ENCODE peak calls at places on chromosomes 6 and 20, in five cellular contexts. M, O, U, A and G are unnamed samples.

GRCh38 chr20:24027229-24027628 is 38.6 kb upstream of the GGTLC1 start:
- DNase-seq in M (no peak), O (no peak), U (peak; percentile 22), A (no peak), G (no peak)

GRCh38 chr6:170276369-170277057 is 14.4 kb downstream of the DLL1 start:
- DNase-seq in M (no peak), O (no peak), U (no peak), A (peak; percentile 52), G (no peak)

GRCh38 chr20:40370800-40371199 is 318.2 kb downstream of the MAFB start:
- DNase-seq in M (no peak), O (no peak), U (no peak), A (no peak), G (no peak)

GRCh38 chr6:107604549-107604948 is 114.6 kb downstream of the SOBP start:
- DNase-seq in M (no peak), O (no peak), U (no peak), A (no peak), G (no peak)

GRCh38 chr6:33117826-33118277 is 42.1 kb downstream of the HLA-DPB1 start:
- DNase-seq in M (no peak), O (no peak), U (no peak), A (no peak), G (no peak)

GRCh38 chr6:30573113-30573512 is 1.9 kb downstream of the ABCF1 start:
- DNase-seq in M (no peak), O (no peak), U (no peak), A (no peak), G (no peak)

GRCh38 chr6:150233797-150234399 is 91.1 kb downstream of the PPP1R14C start:
- DNase-seq in M (no peak), O (no peak), U (no peak), A (no peak), G (no peak)

GRCh38 chr20:19812696-19813095 is 54.6 kb downstream of the RIN2 start:
- DNase-seq in M (no peak), O (no peak), U (no peak), A (no peak), G (no peak)

GRCh38 chr6:55617272-55617671 is 38.3 kb upstream of the HMGCLL1 start:
- DNase-seq in M (peak; percentile 31), O (no peak), U (peak; percentile 76), A (peak; percentile 65), G (no peak)

GRCh38 chr20:63124782-63125580 is 91.0 kb downstream of the YTHDF1 start:
- DNase-seq in M (no peak), O (no peak), U (no peak), A (no peak), G (no peak)

GRCh38 chr20:7758436-7758835 is 181.8 kb downstream of the HAO1 start:
- DNase-seq in M (no peak), O (no peak), U (no peak), A (no peak), G (no peak)

GRCh38 chr6:17098538-17098937 is 3.3 kb upstream of the STMND1 start:
- DNase-seq in M (no peak), O (no peak), U (peak; percentile 54), A (peak; percentile 17), G (no peak)

GRCh38 chr20:51380401-51381385 is 161.8 kb downstream of the NFATC2 start:
- DNase-seq in M (no peak), O (no peak), U (no peak), A (no peak), G (no peak)

GRCh38 chr6:158752613-158753012 is 66.6 kb downstream of the EZR start:
- DNase-seq in M (peak; percentile 92), O (peak; percentile 64), U (no peak), A (peak; percentile 43), G (peak; percentile 55)

GRCh38 chr6:14372738-14373484 is 255.3 kb downstream of the CD83 start:
- DNase-seq in M (peak; percentile 62), O (no peak), U (no peak), A (no peak), G (no peak)

GRCh38 chr6:16302721-16303552 is 64.5 kb downstream of the GMPR start:
- DNase-seq in M (no peak), O (peak; percentile 18), U (no peak), A (no peak), G (no peak)

GRCh38 chr6:155333414-155333813 is 19.1 kb upstream of the TFB1M start:
- DNase-seq in M (no peak), O (no peak), U (no peak), A (no peak), G (no peak)

GRCh38 chr6:159106627-159107241 is 61.9 kb upstream of the TAGAP start:
- DNase-seq in M (peak; percentile 97), O (peak; percentile 97), U (peak; percentile 30), A (peak; percentile 48), G (peak; percentile 83)

GRCh38 chr20:51481311-51481997 is 61.1 kb downstream of the NFATC2 start:
- DNase-seq in M (no peak), O (no peak), U (no peak), A (no peak), G (no peak)

GRCh38 chr6:38678178-38678760 is 24.7 kb downstream of the GLO1 start:
- DNase-seq in M (no peak), O (no peak), U (no peak), A (no peak), G (no peak)

GRCh38 chr6:24004659-24005058 is 121.4 kb upstream of the NRSN1 start:
- DNase-seq in M (no peak), O (no peak), U (no peak), A (no peak), G (no peak)

GRCh38 chr6:107033136-107033535 is 5.1 kb downstream of the MTRES1 start:
- DNase-seq in M (no peak), O (no peak), U (peak; percentile 32), A (no peak), G (no peak)

GRCh38 chr6:70575899-70576298 is 9.2 kb downstream of the SDHAF4 start:
- DNase-seq in M (no peak), O (no peak), U (no peak), A (no peak), G (no peak)

GRCh38 chr20:35952480-35953410 is 1.6 kb downstream of the SCAND1 start:
- DNase-seq in M (no peak), O (no peak), U (peak; percentile 43), A (peak; percentile 51), G (no peak)

GRCh38 chr6:161265975-161266374 is 7.9 kb downstream of the AGPAT4 start:
- DNase-seq in M (no peak), O (no peak), U (peak; percentile 27), A (no peak), G (no peak)

GRCh38 chr20:23657202-23657601 is 19.4 kb upstream of the CST3 start:
- DNase-seq in M (no peak), O (no peak), U (no peak), A (no peak), G (no peak)

GRCh38 chr6:147135211-147135672 is 69.0 kb upstream of the STXBP5 start:
- DNase-seq in M (no peak), O (no peak), U (peak; percentile 85), A (peak; percentile 98), G (no peak)

GRCh38 chr20:63134201-63134612 is 81.7 kb downstream of the YTHDF1 start:
- DNase-seq in M (no peak), O (no peak), U (no peak), A (no peak), G (no peak)

GRCh38 chr20:42556575-42556974 is 633.1 kb downstream of the PTPRT start:
- DNase-seq in M (no peak), O (no peak), U (no peak), A (no peak), G (no peak)

GRCh38 chr6:15090145-15090579 is 155.7 kb upstream of the JARID2 start:
- DNase-seq in M (peak; percentile 2), O (peak; percentile 20), U (peak; percentile 37), A (no peak), G (no peak)